ENCODE peak calls at places on chromosome 6, in nine cellular contexts. Q is central memory CD8-positive, alpha-beta T cell; P is PC-3; A is activated CD8-positive, alpha-beta memory T cell treated with anti-CD3 and anti-CD28 coated beads, Interleukin-2, amount 10 ng/mL, durations not matched to agents 7 days and 5 days; H is left lung; Z is RWPE2; I is naive thymus-derived CD4-positive, alpha-beta T cell; C is right cardiac atrium; G is pancreas. X is an unnamed sample.

GRCh38 chr6:152598858-152599537 is 38.2 kb downstream of the SYNE1 start:
- ATAC-seq in Q (no peak), P (no peak), A (no peak), H (peak; percentile 25), Z (no peak), I (no peak), C (peak; percentile 93), G (no peak), X (no peak)

GRCh38 chr6:157893238-157893637 is 70.2 kb downstream of the SNX9 start:
- ATAC-seq in Q (peak; percentile 45), P (no peak), A (no peak), H (no peak), Z (no peak), I (peak; percentile 81), C (no peak), G (no peak), X (peak; percentile 69)

GRCh38 chr6:31308050-31308844 is 36.4 kb upstream of the HLA-C start:
- ATAC-seq in Q (peak; percentile 85), P (no peak), A (peak; percentile 78), H (peak; percentile 97), Z (peak; percentile 85), I (peak; percentile 96), C (peak; percentile 61), G (peak; percentile 98), X (peak; percentile 93)

GRCh38 chr6:22774129-22774528 is 204.8 kb downstream of the HDGFL1 start:
- ATAC-seq in Q (no peak), P (no peak), A (no peak), H (no peak), Z (no peak), I (no peak), C (no peak), G (no peak), X (no peak)

GRCh38 chr6:125512621-125513020 is 210.9 kb upstream of the HDDC2 start:
- ATAC-seq in Q (no peak), P (no peak), A (no peak), H (no peak), Z (peak; percentile 36), I (no peak), C (no peak), G (no peak), X (no peak)

GRCh38 chr6:129644567-129645015 is 65.4 kb downstream of the ARHGAP18 start:
- ATAC-seq in Q (no peak), P (no peak), A (no peak), H (peak; percentile 42), Z (peak; percentile 48), I (no peak), C (no peak), G (peak; percentile 67), X (no peak)

GRCh38 chr6:134753001-134753400 is 196.9 kb downstream of the ALDH8A1 start:
- ATAC-seq in Q (no peak), P (no peak), A (no peak), H (no peak), Z (no peak), I (no peak), C (no peak), G (peak; percentile 88), X (no peak)

GRCh38 chr6:146876271-146877151 is 277.7 kb downstream of the ADGB start:
- ATAC-seq in Q (no peak), P (peak; percentile 42), A (no peak), H (peak; percentile 59), Z (no peak), I (peak; percentile 74), C (no peak), G (peak; percentile 49), X (no peak)

GRCh38 chr6:143842468-143842901 is 653 bp upstream of the LTV1 start:
- ATAC-seq in Q (peak; percentile 57), P (peak; percentile 27), A (peak; percentile 46), H (peak; percentile 54), Z (no peak), I (peak; percentile 52), C (peak; percentile 54), G (peak; percentile 60), X (peak; percentile 62)